ENCODE peak calls at places on chromosomes 2 and 18, in eight cellular contexts. Z, A, W, N, X, Q, R and Y are unnamed samples.

GRCh38 chr18:74166397-74166796 is 18.1 kb downstream of the TIMM21 start:
- DNase-seq in Z (no peak), Q (no peak), X (no peak), R (no peak), W (no peak), N (no peak), A (no peak), Y (no peak)

GRCh38 chr2:204434660-204435462 is 110.4 kb upstream of the PARD3B start:
- DNase-seq in A (no peak), Q (no peak), W (no peak), X (peak; percentile 47), N (no peak), R (no peak), Z (no peak), Y (no peak)

GRCh38 chr2:130890941-130891669 is 54.4 kb downstream of the ARHGEF4 start:
- DNase-seq in Q (no peak), X (no peak), Z (no peak), N (no peak), A (no peak), R (no peak), W (no peak), Y (no peak)

GRCh38 chr2:99657691-99658258 is 168.0 kb upstream of the REV1 start:
- DNase-seq in A (no peak), N (no peak), X (no peak), R (no peak), W (no peak), Z (no peak), Q (no peak), Y (no peak)

GRCh38 chr2:112954364-112954763 is 23.4 kb upstream of the IL36G start:
- DNase-seq in A (no peak), X (no peak), R (no peak), W (no peak), Z (no peak), N (no peak), Q (no peak), Y (no peak)

GRCh38 chr2:124879615-124880014 is 854.5 kb downstream of the CNTNAP5 start:
- DNase-seq in Z (no peak), X (no peak), R (no peak), N (no peak), W (no peak), A (no peak), Q (no peak), Y (no peak)

GRCh38 chr2:9309147-9309546 is 102.5 kb downstream of the ASAP2 start:
- DNase-seq in R (no peak), A (no peak), W (no peak), Q (no peak), Z (no peak), N (no peak), X (no peak), Y (no peak)

GRCh38 chr2:39523308-39524044 is 86.4 kb upstream of the MAP4K3 start:
- DNase-seq in X (peak; percentile 71), N (no peak), A (no peak), W (no peak), R (no peak), Q (no peak), Z (no peak), Y (peak; percentile 67)

GRCh38 chr18:46155652-46156051 is 51.5 kb downstream of the HAUS1 start:
- DNase-seq in Z (no peak), N (no peak), A (no peak), W (peak; percentile 43), X (peak; percentile 79), Q (no peak), R (peak; percentile 41), Y (peak; percentile 58)

GRCh38 chr2:148298201-148298600 is 277.3 kb downstream of the MBD5 start:
- DNase-seq in R (no peak), N (no peak), Z (no peak), Q (no peak), X (peak; percentile 9), A (no peak), W (no peak), Y (no peak)

GRCh38 chr18:23270999-23271680 is 135.9 kb downstream of the CABLES1 start:
- DNase-seq in Z (no peak), W (no peak), Q (no peak), N (no peak), R (no peak), A (no peak), X (no peak), Y (no peak)

GRCh38 chr2:241410739-241411176 is 54.7 kb downstream of the FARP2 start:
- DNase-seq in N (no peak), Q (no peak), Z (no peak), X (peak; percentile 89), W (no peak), R (no peak), A (peak; percentile 59), Y (no peak)

GRCh38 chr18:56240405-56240804 is 398.0 kb downstream of the TXNL1 start:
- DNase-seq in Q (no peak), A (no peak), X (no peak), W (no peak), R (no peak), Z (no peak), N (no peak), Y (peak; percentile 92)

GRCh38 chr2:237724811-237725478 is 73.6 kb upstream of the RBM44 start:
- DNase-seq in X (no peak), Q (no peak), N (no peak), R (no peak), Z (no peak), W (no peak), A (no peak), Y (no peak)

GRCh38 chr2:220528180-220528579 is 900.8 kb downstream of the SLC4A3 start:
- DNase-seq in Z (no peak), R (no peak), X (no peak), Q (no peak), W (no peak), N (no peak), A (no peak), Y (no peak)

GRCh38 chr18:62938006-62938405 is 222.7 kb downstream of the PHLPP1 start:
- DNase-seq in Z (no peak), W (no peak), N (no peak), A (no peak), R (no peak), Q (no peak), X (no peak), Y (peak; percentile 32)

GRCh38 chr2:21270658-21271057 is 146.9 kb downstream of the TDRD15 start:
- DNase-seq in A (peak; percentile 44), W (no peak), X (no peak), R (no peak), N (no peak), Z (no peak), Q (no peak), Y (no peak)

GRCh38 chr18:58262581-58262980 is 218.6 kb downstream of the NEDD4L start:
- DNase-seq in Q (no peak), W (no peak), X (no peak), N (no peak), A (no peak), Z (no peak), R (no peak), Y (no peak)

GRCh38 chr2:188811522-188811921 is 162.7 kb upstream of the COL3A1 start:
- DNase-seq in Q (no peak), R (no peak), X (peak; percentile 50), W (no peak), A (no peak), N (no peak), Z (no peak), Y (no peak)

GRCh38 chr2:102592601-102593000 is 26.8 kb upstream of the SLC9A2 start:
- DNase-seq in Z (peak; percentile 40), A (no peak), Q (no peak), N (peak; percentile 49), X (peak; percentile 38), W (no peak), R (no peak), Y (no peak)

GRCh38 chr2:11398710-11399109 is 54.3 kb upstream of the ROCK2 start:
- DNase-seq in N (no peak), W (no peak), Q (no peak), Z (no peak), A (no peak), R (no peak), X (no peak), Y (no peak)